ENCODE peak calls at places on chromosomes 5 and 9, in eight cellular contexts. L, V, Y, E, P, M, T and R are unnamed samples.

GRCh38 chr5:72402381-72402890 is 82.3 kb downstream of the PTCD2 start:
- DNase-seq in L (no peak), V (no peak), Y (no peak), E (no peak), P (no peak), M (no peak), T (no peak), R (no peak)

GRCh38 chr5:10454591-10455272 is 13.1 kb downstream of the ROPN1L start:
- DNase-seq in L (no peak), V (no peak), Y (no peak), E (peak; percentile 60), P (no peak), M (no peak), T (no peak), R (peak; percentile 88)

GRCh38 chr5:176542596-176543427 is 5.6 kb upstream of the RNF44 start:
- DNase-seq in L (peak; percentile 46), V (no peak), Y (no peak), E (no peak), P (no peak), M (peak; percentile 53), T (no peak), R (no peak)

GRCh38 chr9:38732849-38733248 is 12.9 kb upstream of the FAM240B start:
- DNase-seq in L (no peak), V (no peak), Y (no peak), E (no peak), P (no peak), M (no peak), T (no peak), R (no peak)

GRCh38 chr5:178732281-178732680 is 1.8 kb upstream of the ZNF354A start:
- DNase-seq in L (no peak), V (no peak), Y (no peak), E (no peak), P (no peak), M (no peak), T (no peak), R (no peak)

GRCh38 chr9:109341561-109341960 is 20.7 kb upstream of the EPB41L4B start:
- DNase-seq in L (no peak), V (no peak), Y (no peak), E (no peak), P (no peak), M (no peak), T (no peak), R (peak; percentile 35)

GRCh38 chr9:7407246-7407645 is 392.3 kb downstream of the DMAC1 start:
- DNase-seq in L (no peak), V (no peak), Y (no peak), E (no peak), P (no peak), M (no peak), T (no peak), R (no peak)

GRCh38 chr9:33438926-33439511 is 8.4 kb downstream of the AQP3 start:
- DNase-seq in L (no peak), V (no peak), Y (no peak), E (no peak), P (no peak), M (no peak), T (no peak), R (no peak)

GRCh38 chr9:93064392-93065124 is 6.1 kb downstream of the SUSD3 start:
- DNase-seq in L (peak; percentile 87), V (no peak), Y (peak; percentile 67), E (no peak), P (no peak), M (peak; percentile 81), T (peak; percentile 88), R (no peak)

GRCh38 chr5:27463446-27464149 is 425.2 kb upstream of the CDH9 start:
- DNase-seq in L (no peak), V (no peak), Y (no peak), E (no peak), P (no peak), M (no peak), T (no peak), R (no peak)

GRCh38 chr9:121861501-121862180 is 210.2 kb downstream of the DAB2IP start:
- DNase-seq in L (no peak), V (no peak), Y (no peak), E (peak; percentile 33), P (no peak), M (no peak), T (no peak), R (no peak)

GRCh38 chr9:104280216-104280585 is 186.1 kb downstream of the SMC2 start:
- DNase-seq in L (no peak), V (no peak), Y (no peak), E (no peak), P (no peak), M (no peak), T (no peak), R (no peak)

GRCh38 chr5:25544652-25545249 is 900.0 kb upstream of the CDH10 start:
- DNase-seq in L (peak; percentile 3), V (peak; percentile 12), Y (no peak), E (no peak), P (peak; percentile 15), M (no peak), T (no peak), R (no peak)

GRCh38 chr5:57456056-57456455 is 26.6 kb downstream of the ACTBL2 start:
- DNase-seq in L (no peak), V (no peak), Y (no peak), E (no peak), P (no peak), M (no peak), T (no peak), R (no peak)

GRCh38 chr5:97077246-97077645 is 65.2 kb downstream of the LIX1 start:
- DNase-seq in L (no peak), V (no peak), Y (no peak), E (no peak), P (no peak), M (no peak), T (no peak), R (no peak)

GRCh38 chr9:7937018-7937417 is 137.4 kb upstream of the DMAC1 start:
- DNase-seq in L (no peak), V (no peak), Y (no peak), E (no peak), P (no peak), M (no peak), T (no peak), R (no peak)

GRCh38 chr9:129069128-129069824 is 11.6 kb upstream of the DOLPP1 start:
- DNase-seq in L (peak; percentile 71), V (no peak), Y (peak; percentile 37), E (no peak), P (no peak), M (peak; percentile 84), T (peak; percentile 51), R (no peak)

GRCh38 chr9:36728651-36729520 is 156.2 kb downstream of the MELK start:
- DNase-seq in L (peak; percentile 82), V (peak; percentile 81), Y (peak; percentile 9), E (peak; percentile 68), P (peak; percentile 81), M (peak; percentile 33), T (peak; percentile 6), R (peak; percentile 30)

GRCh38 chr5:14356305-14356704 is 213.2 kb downstream of the TRIO start:
- DNase-seq in L (no peak), V (no peak), Y (no peak), E (no peak), P (no peak), M (no peak), T (no peak), R (no peak)

GRCh38 chr9:101417389-101417788 is 18.2 kb downstream of the ALDOB start:
- DNase-seq in L (no peak), V (no peak), Y (no peak), E (no peak), P (no peak), M (no peak), T (no peak), R (no peak)

GRCh38 chr5:139954462-139954861 is 88.6 kb downstream of the NRG2 start:
- DNase-seq in L (no peak), V (no peak), Y (no peak), E (no peak), P (no peak), M (no peak), T (no peak), R (no peak)

GRCh38 chr5:73306741-73307275 is 133.8 kb downstream of the TMEM174 start:
- DNase-seq in L (no peak), V (no peak), Y (no peak), E (no peak), P (no peak), M (no peak), T (no peak), R (no peak)

GRCh38 chr5:13553896-13554295 is 390.6 kb downstream of the DNAH5 start:
- DNase-seq in L (no peak), V (no peak), Y (no peak), E (peak; percentile 21), P (peak; percentile 60), M (no peak), T (no peak), R (no peak)

GRCh38 chr5:87127426-87127825 is 140.3 kb upstream of the RASA1 start:
- DNase-seq in L (no peak), V (no peak), Y (no peak), E (peak; percentile 49), P (no peak), M (no peak), T (no peak), R (peak; percentile 56)

GRCh38 chr5:177023247-177023703 is 779 bp downstream of the ZNF346 start:
- DNase-seq in L (no peak), V (no peak), Y (no peak), E (no peak), P (no peak), M (peak; percentile 3), T (no peak), R (no peak)

GRCh38 chr9:22147818-22148573 is 138.9 kb upstream of the CDKN2B start:
- DNase-seq in L (peak; percentile 22), V (no peak), Y (no peak), E (peak; percentile 98), P (no peak), M (no peak), T (no peak), R (peak; percentile 74)

GRCh38 chr5:87254035-87254434 is 13.6 kb upstream of the RASA1 start:
- DNase-seq in L (no peak), V (no peak), Y (no peak), E (no peak), P (no peak), M (no peak), T (no peak), R (no peak)

GRCh38 chr9:128456613-128457061 is 831 bp downstream of the ODF2 start:
- DNase-seq in L (peak; percentile 78), V (peak; percentile 71), Y (peak; percentile 52), E (peak; percentile 70), P (peak; percentile 17), M (peak; percentile 60), T (peak; percentile 32), R (no peak)

GRCh38 chr5:81303563-81303962 is 2.2 kb downstream of the ZCCHC9 start:
- DNase-seq in L (no peak), V (no peak), Y (no peak), E (peak; percentile 65), P (no peak), M (no peak), T (no peak), R (peak; percentile 52)

GRCh38 chr5:603081-603998 is 8.8 kb upstream of the CEP72 start:
- DNase-seq in L (no peak), V (no peak), Y (no peak), E (no peak), P (no peak), M (no peak), T (no peak), R (no peak)

GRCh38 chr5:179974281-179974945 is 66.7 kb upstream of the TBC1D9B start:
- DNase-seq in L (no peak), V (peak; percentile 78), Y (no peak), E (no peak), P (no peak), M (no peak), T (no peak), R (no peak)

GRCh38 chr9:105858284-105858683 is 163.9 kb downstream of the TMEM38B start:
- DNase-seq in L (no peak), V (no peak), Y (no peak), E (no peak), P (no peak), M (peak; percentile 9), T (no peak), R (no peak)

GRCh38 chr9:134659688-134660131 is 18.1 kb downstream of the COL5A1 start:
- DNase-seq in L (no peak), V (no peak), Y (no peak), E (no peak), P (no peak), M (no peak), T (no peak), R (no peak)